ENCODE peak calls at places on chromosomes 16 and 17, in seven cellular contexts. One of them, this sample, is unnamed.

GRCh38 chr17:1905190-1905919 is 75.5 kb downstream of the RPA1 start:
- DNase-seq in gastrocnemius medialis: no peak
- DNase-seq in memory B cell: no peak
- DNase-seq in T-helper 2 cell: no peak
- DNase-seq in psoas muscle: no peak
- DNase-seq in hippocampal formation: no peak
- DNase-seq in cardiac fibroblast: no peak
- DNase-seq in this sample: no peak

GRCh38 chr16:8848939-8849391 is 19.8 kb downstream of the CARHSP1 start:
- DNase-seq in memory B cell: no peak
- DNase-seq in hippocampal formation: no peak
- DNase-seq in cardiac fibroblast: peak
- DNase-seq in T-helper 2 cell: no peak
- DNase-seq in gastrocnemius medialis: no peak
- DNase-seq in psoas muscle: no peak
- DNase-seq in this sample: no peak

GRCh38 chr17:37605813-37606505 is 3.3 kb downstream of the SYNRG start:
- DNase-seq in hippocampal formation: no peak
- DNase-seq in psoas muscle: no peak
- DNase-seq in memory B cell: no peak
- DNase-seq in gastrocnemius medialis: no peak
- DNase-seq in cardiac fibroblast: no peak
- DNase-seq in T-helper 2 cell: no peak
- DNase-seq in this sample: no peak

GRCh38 chr17:10673318-10673717 is 16.2 kb upstream of the MYH3 start:
- DNase-seq in hippocampal formation: no peak
- DNase-seq in cardiac fibroblast: no peak
- DNase-seq in memory B cell: no peak
- DNase-seq in psoas muscle: peak
- DNase-seq in T-helper 2 cell: no peak
- DNase-seq in gastrocnemius medialis: no peak
- DNase-seq in this sample: no peak

GRCh38 chr17:30290696-30291570 is 811 bp downstream of the BLMH start:
- DNase-seq in gastrocnemius medialis: no peak
- DNase-seq in memory B cell: no peak
- DNase-seq in cardiac fibroblast: peak
- DNase-seq in hippocampal formation: no peak
- DNase-seq in T-helper 2 cell: peak
- DNase-seq in psoas muscle: peak
- DNase-seq in this sample: no peak

GRCh38 chr17:77923135-77923534 is 35.4 kb upstream of the TNRC6C start:
- DNase-seq in cardiac fibroblast: no peak
- DNase-seq in gastrocnemius medialis: no peak
- DNase-seq in hippocampal formation: no peak
- DNase-seq in psoas muscle: no peak
- DNase-seq in memory B cell: no peak
- DNase-seq in T-helper 2 cell: no peak
- DNase-seq in this sample: no peak

GRCh38 chr17:6753006-6753445 is 2.8 kb upstream of the XAF1 start:
- DNase-seq in hippocampal formation: peak
- DNase-seq in cardiac fibroblast: peak
- DNase-seq in psoas muscle: peak
- DNase-seq in T-helper 2 cell: no peak
- DNase-seq in gastrocnemius medialis: peak
- DNase-seq in memory B cell: no peak
- DNase-seq in this sample: no peak

GRCh38 chr17:79984877-79985276 is 50.8 kb downstream of the TBC1D16 start:
- DNase-seq in gastrocnemius medialis: no peak
- DNase-seq in cardiac fibroblast: no peak
- DNase-seq in memory B cell: no peak
- DNase-seq in hippocampal formation: no peak
- DNase-seq in T-helper 2 cell: no peak
- DNase-seq in psoas muscle: peak
- DNase-seq in this sample: no peak

GRCh38 chr17:10457952-10458351 is 11.4 kb downstream of the MYH4 start:
- DNase-seq in psoas muscle: no peak
- DNase-seq in memory B cell: no peak
- DNase-seq in T-helper 2 cell: no peak
- DNase-seq in hippocampal formation: no peak
- DNase-seq in gastrocnemius medialis: no peak
- DNase-seq in cardiac fibroblast: no peak
- DNase-seq in this sample: no peak

GRCh38 chr16:56481468-56482112 is 30.2 kb downstream of the OGFOD1 start:
- DNase-seq in gastrocnemius medialis: peak
- DNase-seq in memory B cell: no peak
- DNase-seq in T-helper 2 cell: no peak
- DNase-seq in psoas muscle: peak
- DNase-seq in cardiac fibroblast: peak
- DNase-seq in hippocampal formation: no peak
- DNase-seq in this sample: no peak

GRCh38 chr16:46932802-46933201 is 40.7 kb downstream of the DNAJA2 start:
- DNase-seq in cardiac fibroblast: no peak
- DNase-seq in T-helper 2 cell: no peak
- DNase-seq in psoas muscle: no peak
- DNase-seq in hippocampal formation: no peak
- DNase-seq in gastrocnemius medialis: no peak
- DNase-seq in memory B cell: peak
- DNase-seq in this sample: no peak

GRCh38 chr17:79042421-79043190 is 18.6 kb downstream of the C1QTNF1 start:
- DNase-seq in hippocampal formation: peak
- DNase-seq in T-helper 2 cell: peak
- DNase-seq in cardiac fibroblast: peak
- DNase-seq in gastrocnemius medialis: peak
- DNase-seq in psoas muscle: peak
- DNase-seq in memory B cell: peak
- DNase-seq in this sample: no peak

GRCh38 chr17:70144260-70144846 is 25.0 kb upstream of the KCNJ2 start:
- DNase-seq in cardiac fibroblast: peak
- DNase-seq in psoas muscle: no peak
- DNase-seq in memory B cell: no peak
- DNase-seq in hippocampal formation: no peak
- DNase-seq in T-helper 2 cell: no peak
- DNase-seq in gastrocnemius medialis: no peak
- DNase-seq in this sample: no peak

GRCh38 chr16:87228363-87228762 is 88.8 kb downstream of the C16orf95 start:
- DNase-seq in gastrocnemius medialis: no peak
- DNase-seq in hippocampal formation: no peak
- DNase-seq in cardiac fibroblast: no peak
- DNase-seq in memory B cell: no peak
- DNase-seq in T-helper 2 cell: no peak
- DNase-seq in psoas muscle: no peak
- DNase-seq in this sample: no peak

GRCh38 chr16:67658849-67659674 is 998 bp downstream of the ACD start:
- DNase-seq in hippocampal formation: no peak
- DNase-seq in psoas muscle: no peak
- DNase-seq in memory B cell: no peak
- DNase-seq in cardiac fibroblast: no peak
- DNase-seq in gastrocnemius medialis: no peak
- DNase-seq in T-helper 2 cell: no peak
- DNase-seq in this sample: no peak

GRCh38 chr16:66988197-66988788 is at the start of gene CES4A:
- DNase-seq in hippocampal formation: no peak
- DNase-seq in psoas muscle: no peak
- DNase-seq in memory B cell: no peak
- DNase-seq in T-helper 2 cell: no peak
- DNase-seq in cardiac fibroblast: peak
- DNase-seq in gastrocnemius medialis: peak
- DNase-seq in this sample: no peak

GRCh38 chr17:36198831-36199465 is 2.4 kb upstream of the CCL3L1 start:
- DNase-seq in T-helper 2 cell: no peak
- DNase-seq in memory B cell: peak
- DNase-seq in gastrocnemius medialis: no peak
- DNase-seq in hippocampal formation: no peak
- DNase-seq in psoas muscle: no peak
- DNase-seq in cardiac fibroblast: no peak
- DNase-seq in this sample: no peak

GRCh38 chr17:18858567-18859245 is 775 bp downstream of the PRPSAP2 start:
- DNase-seq in memory B cell: no peak
- DNase-seq in cardiac fibroblast: no peak
- DNase-seq in gastrocnemius medialis: no peak
- DNase-seq in psoas muscle: no peak
- DNase-seq in T-helper 2 cell: no peak
- DNase-seq in hippocampal formation: no peak
- DNase-seq in this sample: no peak

GRCh38 chr17:7673239-7673638 is 14.1 kb downstream of the TP53 start:
- DNase-seq in cardiac fibroblast: peak
- DNase-seq in gastrocnemius medialis: no peak
- DNase-seq in hippocampal formation: no peak
- DNase-seq in memory B cell: no peak
- DNase-seq in T-helper 2 cell: no peak
- DNase-seq in psoas muscle: no peak
- DNase-seq in this sample: no peak

GRCh38 chr17:50118076-50118827 is 11.7 kb downstream of the SAMD14 start:
- DNase-seq in gastrocnemius medialis: no peak
- DNase-seq in psoas muscle: no peak
- DNase-seq in memory B cell: no peak
- DNase-seq in hippocampal formation: no peak
- DNase-seq in T-helper 2 cell: no peak
- DNase-seq in cardiac fibroblast: no peak
- DNase-seq in this sample: no peak

GRCh38 chr17:75910699-75911098 is 6.0 kb upstream of the MRPL38 start:
- DNase-seq in cardiac fibroblast: no peak
- DNase-seq in psoas muscle: no peak
- DNase-seq in hippocampal formation: no peak
- DNase-seq in gastrocnemius medialis: no peak
- DNase-seq in memory B cell: no peak
- DNase-seq in T-helper 2 cell: no peak
- DNase-seq in this sample: no peak

GRCh38 chr16:84471316-84471715 is 33.1 kb downstream of the MEAK7 start:
- DNase-seq in T-helper 2 cell: no peak
- DNase-seq in hippocampal formation: no peak
- DNase-seq in psoas muscle: no peak
- DNase-seq in gastrocnemius medialis: no peak
- DNase-seq in memory B cell: no peak
- DNase-seq in cardiac fibroblast: no peak
- DNase-seq in this sample: no peak

GRCh38 chr16:3101841-3102470 is 2.9 kb upstream of the ZSCAN10 start:
- DNase-seq in hippocampal formation: no peak
- DNase-seq in memory B cell: no peak
- DNase-seq in T-helper 2 cell: no peak
- DNase-seq in psoas muscle: peak
- DNase-seq in cardiac fibroblast: no peak
- DNase-seq in gastrocnemius medialis: no peak
- DNase-seq in this sample: no peak

GRCh38 chr17:4365628-4366311 is 705 bp downstream of the UBE2G1 start:
- DNase-seq in memory B cell: no peak
- DNase-seq in psoas muscle: peak
- DNase-seq in T-helper 2 cell: peak
- DNase-seq in hippocampal formation: peak
- DNase-seq in gastrocnemius medialis: no peak
- DNase-seq in cardiac fibroblast: no peak
- DNase-seq in this sample: no peak

GRCh38 chr16:19115148-19116021 is 1.6 kb downstream of the ITPRIPL2 start:
- DNase-seq in T-helper 2 cell: no peak
- DNase-seq in psoas muscle: no peak
- DNase-seq in hippocampal formation: no peak
- DNase-seq in memory B cell: no peak
- DNase-seq in cardiac fibroblast: peak
- DNase-seq in gastrocnemius medialis: no peak
- DNase-seq in this sample: no peak

GRCh38 chr16:23397464-23397863 is 55.5 kb downstream of the COG7 start:
- DNase-seq in T-helper 2 cell: no peak
- DNase-seq in psoas muscle: no peak
- DNase-seq in memory B cell: no peak
- DNase-seq in hippocampal formation: no peak
- DNase-seq in gastrocnemius medialis: no peak
- DNase-seq in cardiac fibroblast: no peak
- DNase-seq in this sample: no peak

GRCh38 chr17:142102-142661 is 4.8 kb downstream of the SCGB1C2 start:
- DNase-seq in gastrocnemius medialis: no peak
- DNase-seq in hippocampal formation: no peak
- DNase-seq in psoas muscle: peak
- DNase-seq in T-helper 2 cell: no peak
- DNase-seq in memory B cell: peak
- DNase-seq in cardiac fibroblast: peak
- DNase-seq in this sample: no peak

GRCh38 chr17:79203657-79204056 is 129.0 kb downstream of the ENGASE start:
- DNase-seq in hippocampal formation: no peak
- DNase-seq in gastrocnemius medialis: no peak
- DNase-seq in cardiac fibroblast: no peak
- DNase-seq in psoas muscle: no peak
- DNase-seq in memory B cell: no peak
- DNase-seq in T-helper 2 cell: no peak
- DNase-seq in this sample: no peak

GRCh38 chr17:9843152-9844010 is 17.7 kb downstream of the GLP2R start:
- DNase-seq in hippocampal formation: no peak
- DNase-seq in psoas muscle: no peak
- DNase-seq in T-helper 2 cell: no peak
- DNase-seq in gastrocnemius medialis: peak
- DNase-seq in memory B cell: no peak
- DNase-seq in cardiac fibroblast: no peak
- DNase-seq in this sample: no peak

GRCh38 chr17:59757043-59757824 is 49.8 kb downstream of the VMP1 start:
- DNase-seq in T-helper 2 cell: no peak
- DNase-seq in gastrocnemius medialis: no peak
- DNase-seq in memory B cell: no peak
- DNase-seq in psoas muscle: no peak
- DNase-seq in hippocampal formation: no peak
- DNase-seq in cardiac fibroblast: no peak
- DNase-seq in this sample: no peak

GRCh38 chr16:84016477-84016876 is 26.1 kb downstream of the SLC38A8 start:
- DNase-seq in hippocampal formation: no peak
- DNase-seq in psoas muscle: no peak
- DNase-seq in cardiac fibroblast: no peak
- DNase-seq in gastrocnemius medialis: no peak
- DNase-seq in T-helper 2 cell: no peak
- DNase-seq in memory B cell: no peak
- DNase-seq in this sample: no peak

GRCh38 chr16:67865318-67865717 is 7.5 kb upstream of the EDC4 start:
- DNase-seq in gastrocnemius medialis: no peak
- DNase-seq in T-helper 2 cell: no peak
- DNase-seq in cardiac fibroblast: peak
- DNase-seq in psoas muscle: peak
- DNase-seq in memory B cell: no peak
- DNase-seq in hippocampal formation: no peak
- DNase-seq in this sample: no peak

This sample was measured in thoracic aorta.